ENCODE peak calls at places on chromosomes 16 and 17, in four cellular contexts. One of them, this sample, is unnamed.

GRCh38 chr16:87681990-87682570 is 79.8 kb downstream of the JPH3 start:
- DNase-seq in GM12892: no peak
- DNase-seq in SJSA1: no peak
- DNase-seq in stimulated activated CD8-positive, alpha-beta memory T cell treated with anti-CD3 and anti-CD28 coated beads, Interleukin-2, amount 100 ng/mL, for 1 hour: no peak
- DNase-seq in this sample: no peak

GRCh38 chr16:64870859-64871258 is 251.0 kb downstream of the CDH11 start:
- DNase-seq in GM12892: no peak
- DNase-seq in SJSA1: no peak
- DNase-seq in stimulated activated CD8-positive, alpha-beta memory T cell treated with anti-CD3 and anti-CD28 coated beads, Interleukin-2, amount 100 ng/mL, for 1 hour: no peak
- DNase-seq in this sample: no peak

GRCh38 chr17:8275421-8276290 is 12.8 kb upstream of the RANGRF start:
- DNase-seq in GM12892: no peak
- DNase-seq in SJSA1: no peak
- DNase-seq in stimulated activated CD8-positive, alpha-beta memory T cell treated with anti-CD3 and anti-CD28 coated beads, Interleukin-2, amount 100 ng/mL, for 1 hour: no peak
- DNase-seq in this sample: peak

GRCh38 chr17:83061586-83061985 is 17.8 kb upstream of the METRNL start:
- DNase-seq in GM12892: no peak
- DNase-seq in SJSA1: no peak
- DNase-seq in stimulated activated CD8-positive, alpha-beta memory T cell treated with anti-CD3 and anti-CD28 coated beads, Interleukin-2, amount 100 ng/mL, for 1 hour: no peak
- DNase-seq in this sample: no peak

GRCh38 chr17:39462644-39463375 is 1.5 kb downstream of the CDK12 start:
- DNase-seq in GM12892: no peak
- DNase-seq in SJSA1: no peak
- DNase-seq in stimulated activated CD8-positive, alpha-beta memory T cell treated with anti-CD3 and anti-CD28 coated beads, Interleukin-2, amount 100 ng/mL, for 1 hour: no peak
- DNase-seq in this sample: no peak

GRCh38 chr16:30541502-30542329 is 7.1 kb upstream of the ZNF747 start:
- DNase-seq in GM12892: no peak
- DNase-seq in SJSA1: no peak
- DNase-seq in stimulated activated CD8-positive, alpha-beta memory T cell treated with anti-CD3 and anti-CD28 coated beads, Interleukin-2, amount 100 ng/mL, for 1 hour: no peak
- DNase-seq in this sample: no peak

GRCh38 chr16:15777533-15778203 is 79.2 kb downstream of the MYH11 start:
- DNase-seq in GM12892: peak
- DNase-seq in SJSA1: peak
- DNase-seq in stimulated activated CD8-positive, alpha-beta memory T cell treated with anti-CD3 and anti-CD28 coated beads, Interleukin-2, amount 100 ng/mL, for 1 hour: no peak
- DNase-seq in this sample: peak

GRCh38 chr17:78176548-78177025 is 8.2 kb downstream of the SYNGR2 start:
- DNase-seq in GM12892: peak
- DNase-seq in SJSA1: no peak
- DNase-seq in stimulated activated CD8-positive, alpha-beta memory T cell treated with anti-CD3 and anti-CD28 coated beads, Interleukin-2, amount 100 ng/mL, for 1 hour: peak
- DNase-seq in this sample: peak

GRCh38 chr16:57888128-57888527 is 82.8 kb downstream of the CNGB1 start:
- DNase-seq in GM12892: no peak
- DNase-seq in SJSA1: no peak
- DNase-seq in stimulated activated CD8-positive, alpha-beta memory T cell treated with anti-CD3 and anti-CD28 coated beads, Interleukin-2, amount 100 ng/mL, for 1 hour: no peak
- DNase-seq in this sample: no peak

GRCh38 chr17:33201255-33201654 is 91.8 kb downstream of the ASIC2 start:
- DNase-seq in GM12892: no peak
- DNase-seq in SJSA1: no peak
- DNase-seq in stimulated activated CD8-positive, alpha-beta memory T cell treated with anti-CD3 and anti-CD28 coated beads, Interleukin-2, amount 100 ng/mL, for 1 hour: no peak
- DNase-seq in this sample: no peak

GRCh38 chr16:3134338-3135119 is at the start of gene ZNF213:
- DNase-seq in GM12892: peak
- DNase-seq in SJSA1: peak
- DNase-seq in stimulated activated CD8-positive, alpha-beta memory T cell treated with anti-CD3 and anti-CD28 coated beads, Interleukin-2, amount 100 ng/mL, for 1 hour: peak
- DNase-seq in this sample: peak

GRCh38 chr17:39926588-39927100 is 757 bp downstream of the ORMDL3 start:
- DNase-seq in GM12892: peak
- DNase-seq in SJSA1: no peak
- DNase-seq in stimulated activated CD8-positive, alpha-beta memory T cell treated with anti-CD3 and anti-CD28 coated beads, Interleukin-2, amount 100 ng/mL, for 1 hour: peak
- DNase-seq in this sample: no peak